ENCODE peak calls at places on chromosomes 6 and 20, in five cellular contexts. O is IMR-90, E is natural killer cell, F is mucosa of descending colon, Q is psoas muscle. U is an unnamed sample.
A peak's percentile ranks its signal among the peaks of the same experiment; 100 is the strongest.

GRCh38 chr20:23050847-23051627 is 1.6 kb upstream of the THBD start:
- DNase-seq in F (peak; percentile 76), E (peak; percentile 29), Q (peak; percentile 86), O (peak; percentile 52), U (peak; percentile 77)

GRCh38 chr6:158640519-158640918 is 4.0 kb downstream of the DYNLT1 start:
- DNase-seq in Q (no peak), E (no peak), O (no peak), F (no peak), U (no peak)

GRCh38 chr6:97524846-97525245 is 241.8 kb upstream of the MMS22L start:
- DNase-seq in E (no peak), O (no peak), F (no peak), Q (no peak), U (no peak)

GRCh38 chr6:40912158-40912946 is 126.7 kb downstream of the UNC5CL start:
- DNase-seq in E (peak; percentile 18), O (no peak), Q (peak; percentile 18), F (peak; percentile 78), U (no peak)

GRCh38 chr6:160015778-160016684 is 47.1 kb downstream of the IGF2R start:
- DNase-seq in F (no peak), Q (no peak), E (no peak), O (no peak), U (no peak)

GRCh38 chr6:134735461-134735860 is 214.4 kb downstream of the ALDH8A1 start:
- DNase-seq in O (peak; percentile 52), F (no peak), E (no peak), Q (no peak), U (no peak)

GRCh38 chr6:17466707-17467106 is 73.3 kb downstream of the CAP2 start:
- DNase-seq in F (no peak), Q (no peak), O (peak; percentile 46), E (no peak), U (no peak)

GRCh38 chr6:157713451-157714152 is 109.4 kb upstream of the SNX9 start:
- DNase-seq in E (no peak), O (no peak), Q (no peak), F (no peak), U (no peak)

GRCh38 chr6:12101653-12102312 is 89.7 kb downstream of the HIVEP1 start:
- DNase-seq in E (no peak), Q (no peak), F (no peak), O (no peak), U (no peak)

GRCh38 chr6:139239137-139239536 is 52.7 kb downstream of the TXLNB start:
- DNase-seq in Q (no peak), F (no peak), O (no peak), E (no peak), U (no peak)

GRCh38 chr6:89734526-89734925 is 85.1 kb downstream of the MDN1 start:
- DNase-seq in E (no peak), O (peak; percentile 18), F (no peak), Q (no peak), U (no peak)

GRCh38 chr6:35925961-35926360 is 5.1 kb upstream of the SRPK1 start:
- DNase-seq in F (no peak), E (no peak), O (no peak), Q (no peak), U (no peak)

GRCh38 chr20:47681977-47682812 is 103.1 kb downstream of the SULF2 start:
- DNase-seq in E (no peak), Q (peak; percentile 60), O (no peak), F (no peak), U (no peak)

GRCh38 chr20:37899105-37900045 is 3.6 kb upstream of the VSTM2L start:
- DNase-seq in Q (no peak), O (no peak), E (no peak), F (no peak), U (no peak)

GRCh38 chr20:37894454-37894853 is 8.5 kb upstream of the VSTM2L start:
- DNase-seq in F (no peak), O (no peak), E (no peak), Q (no peak), U (no peak)

GRCh38 chr20:37898301-37899104 is 4.4 kb upstream of the VSTM2L start:
- DNase-seq in F (no peak), O (peak; percentile 3), Q (no peak), E (no peak), U (no peak)

GRCh38 chr20:37893566-37894241 is 9.2 kb upstream of the VSTM2L start:
- DNase-seq in F (no peak), E (no peak), O (no peak), Q (no peak), U (no peak)

GRCh38 chr20:37897008-37897548 is 5.8 kb upstream of the VSTM2L start:
- DNase-seq in O (no peak), E (no peak), Q (no peak), F (no peak), U (no peak)
- TF ChIP-seq CTCF in O (no peak), E (no peak), Q (no peak), F (no peak), U (no peak)

GRCh38 chr6:107082045-107082444 is 33.3 kb downstream of the BEND3 start:
- DNase-seq in Q (no peak), F (no peak), O (peak; percentile 31), E (no peak), U (no peak)

GRCh38 chr6:107079429-107079828 is 35.9 kb downstream of the BEND3 start:
- DNase-seq in F (no peak), Q (no peak), E (no peak), O (no peak), U (no peak)

GRCh38 chr6:107077710-107078109 is 37.6 kb downstream of the BEND3 start:
- DNase-seq in E (no peak), O (no peak), F (no peak), Q (no peak), U (no peak)

GRCh38 chr6:107083047-107083768 is 32.1 kb downstream of the BEND3 start:
- DNase-seq in Q (no peak), O (no peak), F (no peak), E (no peak), U (no peak)

DNA sequence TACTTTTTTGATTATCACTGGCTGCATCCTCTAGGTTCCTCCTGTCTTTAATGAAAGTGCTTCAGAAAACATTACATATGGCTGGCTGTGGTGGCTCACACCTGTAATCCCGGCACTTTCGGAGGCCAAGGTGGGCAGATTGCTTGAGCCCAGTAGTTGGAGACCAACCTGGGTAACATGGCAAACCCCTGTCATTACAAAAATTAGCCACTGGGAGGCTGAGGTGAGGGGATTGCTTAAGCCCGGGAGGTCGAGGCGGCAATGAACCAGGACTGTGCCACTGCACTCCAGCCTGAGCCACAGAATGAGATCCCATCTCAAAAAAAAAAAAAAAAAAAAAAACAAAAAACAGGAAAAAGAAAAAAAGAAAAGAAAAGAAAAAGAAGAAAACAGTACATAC is 35.3 kb downstream of the BEND3 start:
- DNase-seq in O (no peak), Q (no peak), F (no peak), E (no peak), U (no peak)
- TF ChIP-seq CTCF in O (no peak), Q (no peak), F (no peak), E (no peak), U (peak; percentile 22)

GRCh38 chr6:155317186-155317585 is 2.9 kb upstream of the TFB1M start:
- DNase-seq in Q (no peak), O (peak; percentile 10), E (no peak), F (no peak), U (no peak)
- TF ChIP-seq CTCF in Q (peak; percentile 41), O (peak; percentile 43), E (peak; percentile 18), F (peak; percentile 7), U (peak; percentile 37)

GRCh38 chr20:20594171-20594530 is 118.3 kb downstream of the RALGAPA2 start:
- DNase-seq in E (no peak), O (peak; percentile 50), Q (no peak), F (peak; percentile 24), U (no peak)
- TF ChIP-seq CTCF in E (peak; percentile 44), O (peak; percentile 49), Q (no peak), F (no peak), U (peak; percentile 39)

GRCh38 chr6:140544431-140544830 is 1170.0 kb upstream of the CITED2 start:
- DNase-seq in F (no peak), O (no peak), E (no peak), Q (no peak), U (no peak)
- TF ChIP-seq CTCF in F (no peak), O (no peak), E (no peak), Q (no peak), U (no peak)

GRCh38 chr6:69427882-69428281 is 368.9 kb downstream of the LMBRD1 start:
- DNase-seq in O (no peak), F (no peak), Q (no peak), E (no peak), U (no peak)
- TF ChIP-seq CTCF in O (no peak), F (no peak), Q (no peak), E (no peak), U (no peak)

U was measured in CD14-positive monocyte.